ENCODE peak calls at places on chromosomes 13 and 19, in eight cellular contexts. S is stimulated activated CD4-positive, alpha-beta T cell treated with anti-CD3 and anti-CD28 coated beads, Interleukin-1b, Interleukin-23, amount 100 ng/mL, for 1 hour; C is natural killer cell; I is GM20000; Z is fibroblast of gingiva; F is amniotic epithelial cell; T is upper lobe of left lung; R is posterior cingulate gyrus. K is an unnamed sample.

GRCh38 chr13:101612736-101613135 is 160.3 kb downstream of the ITGBL1 start:
- DNase-seq in R (no peak), Z (peak; percentile 3), F (no peak), T (no peak), I (no peak), S (no peak), C (no peak), K (no peak)

GRCh38 chr19:1170938-1171754 is 2.9 kb downstream of the SBNO2 start:
- DNase-seq in I (no peak), R (no peak), T (peak; percentile 83), C (no peak), S (no peak), F (peak; percentile 19), Z (no peak), K (peak; percentile 31)

GRCh38 chr19:16836115-16836905 is 7.1 kb downstream of the SIN3B start:
- DNase-seq in Z (no peak), R (peak; percentile 71), S (no peak), F (no peak), T (no peak), I (peak; percentile 76), C (no peak), K (no peak)

GRCh38 chr19:869245-870177 is 10.0 kb downstream of the CFD start:
- DNase-seq in T (peak; percentile 89), Z (peak; percentile 96), I (no peak), R (no peak), S (no peak), C (no peak), F (peak; percentile 90), K (peak; percentile 97)

GRCh38 chr13:113178070-113178895 is 19.8 kb downstream of the PROZ start:
- DNase-seq in I (no peak), T (no peak), Z (peak; percentile 92), F (peak; percentile 89), S (no peak), C (no peak), R (no peak), K (peak; percentile 92)

GRCh38 chr13:32988588-32989256 is 27.5 kb upstream of the KL start:
- DNase-seq in I (no peak), T (no peak), R (no peak), F (no peak), C (no peak), S (no peak), Z (peak; percentile 14), K (no peak)

GRCh38 chr19:12484371-12485322 is at the start of gene ZNF709:
- DNase-seq in T (peak; percentile 95), C (peak; percentile 89), Z (peak; percentile 79), F (peak; percentile 71), I (peak; percentile 95), R (peak; percentile 98), S (peak; percentile 72), K (peak; percentile 74)

GRCh38 chr13:40940841-40941240 is 78.3 kb downstream of the ELF1 start:
- DNase-seq in Z (no peak), I (no peak), F (peak; percentile 34), S (no peak), R (no peak), T (no peak), C (no peak), K (no peak)

GRCh38 chr19:7434391-7434790 is 54.4 kb downstream of the PEX11G start:
- DNase-seq in S (no peak), F (no peak), Z (no peak), C (no peak), R (no peak), T (no peak), I (no peak), K (peak; percentile 7)

GRCh38 chr13:75770164-75771145 is 134.3 kb downstream of the LMO7 start:
- DNase-seq in R (no peak), Z (no peak), S (no peak), F (peak; percentile 83), T (no peak), C (no peak), I (no peak), K (no peak)

K was measured in foreskin fibroblast.